ENCODE peak calls at places on chromosomes 4 and X, in six cellular contexts. N is mucosa of descending colon, O is colonic mucosa, M is GM23248, P is H9, F is breast epithelium. Z is an unnamed sample. For H3K4me1, the result is how much of the 10 kb centered on the place peaks cover.

GRCh38 chr4:79206660-79207059 is 119.2 kb downstream of the NAA11 start:
- DNase-seq in F (no peak), N (no peak), O (no peak), M (no peak), P (no peak), Z (no peak)

GRCh38 chr4:1592179-1593037 is 91.7 kb downstream of the FAM53A start:
- DNase-seq in F (no peak), P (no peak), O (no peak), M (no peak), N (peak), Z (no peak)

GRCh38 chrX:57900961-57901360 is 9.3 kb downstream of the ZXDA start:
- DNase-seq in F (no peak), P (no peak), N (no peak), O (no peak), M (peak), Z (no peak)

GRCh38 chrX:130028196-130028595 is 45.8 kb downstream of the BCORL1 start:
- DNase-seq in M (peak), P (no peak), O (peak), F (no peak), N (no peak), Z (no peak)

GRCh38 chr4:161148051-161148450 is 1015.7 kb downstream of the FSTL5 start:
- DNase-seq in N (no peak), P (no peak), O (no peak), F (no peak), M (no peak), Z (no peak)

GRCh38 chrX:11435568-11435967 is 142.4 kb downstream of the AMELX start:
- DNase-seq in O (no peak), P (no peak), M (peak), F (no peak), N (no peak), Z (no peak)

GRCh38 chrX:109372716-109373115 is 109.2 kb downstream of the GUCY2F start:
- DNase-seq in F (no peak), P (no peak), N (no peak), M (no peak), O (no peak), Z (no peak)

GRCh38 chrX:23699636-23700194 is 32.4 kb downstream of the PRDX4 start:
- DNase-seq in P (peak), F (no peak), M (peak), N (no peak), O (peak), Z (no peak)

GRCh38 chrX:18441780-18442367 is 16.5 kb downstream of the CDKL5 start:
- DNase-seq in O (no peak), N (no peak), P (no peak), M (no peak), F (no peak), Z (no peak)

GRCh38 chrX:104391905-104392304 is 137.2 kb upstream of the ESX1 start:
- DNase-seq in P (no peak), O (no peak), N (no peak), F (no peak), M (no peak), Z (no peak)

GRCh38 chr4:18440527-18441215 is 419.1 kb upstream of the LCORL start:
- DNase-seq in O (no peak), N (no peak), P (no peak), M (no peak), F (no peak), Z (no peak)

GRCh38 chr4:22192302-22192645 is 243.7 kb upstream of the KCNIP4 start:
- DNase-seq in N (no peak), F (no peak), M (no peak), P (no peak), O (no peak), Z (no peak)

GRCh38 chr4:53967971-53968370 is 96.4 kb downstream of the CHIC2 start:
- DNase-seq in O (no peak), F (no peak), M (peak), P (no peak), N (no peak), Z (no peak)

GRCh38 chr4:37837446-37837845 is 11.0 kb downstream of the PGM2 start:
- DNase-seq in P (no peak), O (no peak), N (no peak), M (peak), F (no peak), Z (no peak)

GRCh38 chr4:159021597-159022385 is 81.1 kb upstream of the RAPGEF2 start:
- DNase-seq in P (peak), O (no peak), N (no peak), F (no peak), M (no peak), Z (no peak)

GRCh38 chr4:53784112-53784511 is 192.8 kb upstream of the LNX1 start:
- DNase-seq in O (no peak), N (no peak), P (no peak), F (no peak), M (no peak), Z (no peak)

GRCh38 chr4:7051144-7051495 is 7.9 kb downstream of the TADA2B start:
- DNase-seq in O (no peak), P (no peak), M (no peak), N (no peak), F (no peak), Z (no peak)
- H3K4me1 ChIP-seq in O (under half), P (under half), M (under half), N (under half), F (under half), Z (under half)

GRCh38 chr4:168096444-168096784 is 4.1 kb downstream of the ANXA10 start:
- DNase-seq in N (no peak), M (no peak), F (no peak), O (no peak), P (no peak), Z (no peak)

GRCh38 chr4:168095776-168096443 is 3.6 kb downstream of the ANXA10 start:
- DNase-seq in P (no peak), N (no peak), O (no peak), M (peak), F (no peak), Z (no peak)

GRCh38 chr4:168097161-168097560 is 4.8 kb downstream of the ANXA10 start:
- DNase-seq in N (no peak), P (no peak), F (no peak), O (no peak), M (peak), Z (no peak)

GRCh38 chr4:168101026-168101425 is 8.7 kb downstream of the ANXA10 start:
- DNase-seq in M (no peak), F (no peak), P (no peak), N (no peak), O (no peak), Z (no peak)

DNA sequence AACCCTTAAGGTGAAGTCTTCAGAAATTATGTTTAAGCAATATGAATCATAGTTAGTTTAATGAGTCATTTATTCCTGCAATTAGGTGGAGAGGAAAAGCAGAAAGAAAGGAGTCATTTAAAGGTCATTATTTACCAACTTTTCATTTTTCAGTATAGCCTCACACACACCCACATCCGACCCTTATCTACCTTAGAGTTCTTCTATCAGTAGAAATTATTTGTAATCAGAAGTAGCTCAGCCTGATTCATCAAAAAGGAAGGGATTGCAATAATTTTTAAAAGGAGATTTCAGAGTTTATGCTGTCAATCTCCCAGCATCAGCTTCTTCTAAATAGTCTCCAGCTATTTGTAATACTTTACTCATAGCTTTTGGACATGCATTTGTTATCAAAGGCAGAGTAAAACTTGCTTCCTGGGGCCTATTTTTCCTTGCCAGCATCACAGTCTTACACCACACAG is 6.0 kb downstream of the ANXA10 start:
- DNase-seq in N (no peak), F (no peak), P (no peak), M (peak), O (no peak), Z (no peak)
- H3K4me1 ChIP-seq in N (under half), F (under half), P (under half), M (under half), O (under half), Z (under half)

DNA sequence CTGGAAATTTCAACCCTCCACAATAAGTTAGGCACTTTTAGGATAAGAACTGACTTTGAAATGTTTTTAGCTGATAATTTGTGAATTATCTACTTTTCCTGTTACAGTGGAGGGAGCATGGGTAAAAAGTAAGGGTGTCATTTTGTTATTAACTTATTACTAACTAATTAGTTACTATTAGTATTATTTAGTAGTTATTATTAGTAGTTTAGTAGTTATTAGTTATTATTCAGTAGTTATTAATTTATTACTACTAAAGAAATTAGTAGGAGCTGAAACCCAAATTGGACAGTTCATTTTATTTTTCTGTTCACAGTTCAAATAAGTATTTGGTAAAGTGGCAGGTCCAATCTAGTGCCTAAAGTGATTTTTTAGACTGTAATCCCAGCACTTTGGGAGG is 5.4 kb downstream of the ADH1A start:
- DNase-seq in P (no peak), O (no peak), M (no peak), N (no peak), F (no peak), Z (no peak)
- H3K4me1 ChIP-seq in P (under half), O (under half), M (under half), N (under half), F (under half), Z (under half)

DNA sequence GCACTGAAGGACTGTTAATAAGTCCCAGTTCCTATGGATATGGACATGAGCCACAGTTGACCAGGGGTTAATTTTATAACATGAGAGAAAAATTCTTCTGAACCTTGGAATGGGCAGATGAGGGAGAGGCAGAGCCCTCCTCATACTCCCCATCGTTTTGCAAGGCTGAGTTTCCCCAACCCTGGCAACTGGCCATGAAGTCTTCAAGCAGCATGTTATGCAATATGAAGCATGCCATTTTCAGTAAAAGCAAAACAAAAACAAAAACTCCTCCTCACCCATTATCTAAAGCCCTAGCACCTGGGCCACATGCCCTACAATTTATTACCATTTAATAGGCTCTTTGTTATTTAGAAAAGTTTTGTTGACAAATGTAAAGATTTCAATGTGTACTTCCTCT is 64.5 kb downstream of the GPC4 start:
- DNase-seq in O (peak), F (no peak), N (no peak), P (no peak), M (peak), Z (no peak)
- H3K4me1 ChIP-seq in O (under half), F (under half), N (under half), P (under half), M (under half), Z (under half)

DNA sequence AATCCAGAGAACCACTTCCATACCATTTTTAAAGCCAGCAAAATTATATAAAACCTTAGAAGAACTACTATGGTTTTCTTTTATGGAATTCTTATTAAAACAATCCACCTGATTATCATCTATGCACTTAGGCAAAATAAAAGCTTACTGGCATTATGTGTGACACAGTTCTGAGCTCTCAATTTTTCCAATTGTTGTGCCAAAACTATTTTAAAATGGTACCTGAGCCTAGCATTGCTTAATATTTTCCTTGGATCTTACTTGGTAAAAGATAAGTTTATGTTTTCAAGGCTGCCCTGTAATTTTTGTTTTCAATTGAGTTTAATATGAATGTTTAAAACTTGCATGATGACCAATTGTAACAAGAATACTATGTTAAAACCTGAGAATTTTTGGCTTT is 201.3 kb downstream of the MAD2L1 start:
- DNase-seq in F (no peak), N (no peak), O (no peak), P (no peak), M (no peak), Z (no peak)
- H3K4me1 ChIP-seq in F (under half), N (under half), O (under half), P (under half), M (under half), Z (under half)

GRCh38 chr4:151568966-151569365 is 160.0 kb downstream of the FHIP1A start:
- DNase-seq in N (no peak), P (no peak), O (no peak), F (no peak), M (no peak), Z (no peak)

GRCh38 chr4:151569650-151570049 is 160.7 kb downstream of the FHIP1A start:
- DNase-seq in O (no peak), M (no peak), P (no peak), F (no peak), N (no peak), Z (no peak)

GRCh38 chr4:151565583-151565982 is 156.6 kb downstream of the FHIP1A start:
- DNase-seq in M (no peak), P (no peak), F (no peak), N (no peak), O (no peak), Z (no peak)

GRCh38 chr4:151566053-151566452 is 157.1 kb downstream of the FHIP1A start:
- DNase-seq in F (no peak), P (no peak), O (no peak), N (no peak), M (no peak), Z (no peak)

GRCh38 chr4:151567056-151567455 is 158.1 kb downstream of the FHIP1A start:
- DNase-seq in P (no peak), O (no peak), F (no peak), N (no peak), M (no peak), Z (no peak)
- H3K4me1 ChIP-seq in P (under half), O (under half), F (under half), N (under half), M (under half), Z (under half)

Z was measured in Caco-2.